ENCODE peak calls at places on chromosomes 11 and 22, in four cellular contexts. F is cardiac muscle cell, O is right atrium auricular region, Z is esophagus squamous epithelium. L is an unnamed sample.

GRCh38 chr11:86184728-86185127 is 59.8 kb upstream of the EED start:
- DNase-seq in Z (no peak), O (no peak), F (no peak), L (no peak)

GRCh38 chr11:26286472-26287066 is 45.4 kb upstream of the ANO3 start:
- DNase-seq in F (peak; percentile 53), O (no peak), Z (no peak), L (peak; percentile 67)

GRCh38 chr22:30892286-30892685 is 76.3 kb downstream of the MORC2 start:
- DNase-seq in F (no peak), O (no peak), Z (no peak), L (no peak)

GRCh38 chr11:82796970-82797594 is 63.4 kb upstream of the FAM181B start:
- DNase-seq in F (no peak), Z (no peak), O (no peak), L (no peak)

GRCh38 chr22:22123960-22124278 is 120.7 kb upstream of the VPREB1 start:
- DNase-seq in F (no peak), O (no peak), Z (no peak), L (no peak)

GRCh38 chr11:95086116-95086515 is 3.5 kb upstream of the ENDOD1 start:
- DNase-seq in Z (no peak), F (no peak), O (no peak), L (no peak)

GRCh38 chr11:69637956-69638871 is 2.7 kb upstream of the CCND1 start:
- DNase-seq in Z (no peak), O (no peak), F (peak; percentile 73), L (peak; percentile 98)

GRCh38 chr11:30585892-30586250 is 282 bp downstream of the MPPED2 start:
- DNase-seq in Z (no peak), O (no peak), F (peak; percentile 9), L (peak; percentile 57)

GRCh38 chr11:3920148-3920852 is 64.8 kb downstream of the STIM1 start:
- DNase-seq in O (peak; percentile 75), F (peak; percentile 82), Z (no peak), L (no peak)

GRCh38 chr11:94513091-94513490 is 830 bp downstream of the C11orf97 start:
- DNase-seq in Z (no peak), O (no peak), F (no peak), L (no peak)

GRCh38 chr11:46346886-46347636 is at the start of gene DGKZ:
- DNase-seq in F (peak; percentile 88), O (peak; percentile 82), Z (no peak), L (peak; percentile 80)
- H3K4me1 ChIP-seq in F (peaks cover 30% of the 10 kb centered on the region), O (peaks cover 85% of the 10 kb centered on the region), Z (peaks cover 86% of the 10 kb centered on the region), L (peaks cover 78% of the 10 kb centered on the region)

DNA sequence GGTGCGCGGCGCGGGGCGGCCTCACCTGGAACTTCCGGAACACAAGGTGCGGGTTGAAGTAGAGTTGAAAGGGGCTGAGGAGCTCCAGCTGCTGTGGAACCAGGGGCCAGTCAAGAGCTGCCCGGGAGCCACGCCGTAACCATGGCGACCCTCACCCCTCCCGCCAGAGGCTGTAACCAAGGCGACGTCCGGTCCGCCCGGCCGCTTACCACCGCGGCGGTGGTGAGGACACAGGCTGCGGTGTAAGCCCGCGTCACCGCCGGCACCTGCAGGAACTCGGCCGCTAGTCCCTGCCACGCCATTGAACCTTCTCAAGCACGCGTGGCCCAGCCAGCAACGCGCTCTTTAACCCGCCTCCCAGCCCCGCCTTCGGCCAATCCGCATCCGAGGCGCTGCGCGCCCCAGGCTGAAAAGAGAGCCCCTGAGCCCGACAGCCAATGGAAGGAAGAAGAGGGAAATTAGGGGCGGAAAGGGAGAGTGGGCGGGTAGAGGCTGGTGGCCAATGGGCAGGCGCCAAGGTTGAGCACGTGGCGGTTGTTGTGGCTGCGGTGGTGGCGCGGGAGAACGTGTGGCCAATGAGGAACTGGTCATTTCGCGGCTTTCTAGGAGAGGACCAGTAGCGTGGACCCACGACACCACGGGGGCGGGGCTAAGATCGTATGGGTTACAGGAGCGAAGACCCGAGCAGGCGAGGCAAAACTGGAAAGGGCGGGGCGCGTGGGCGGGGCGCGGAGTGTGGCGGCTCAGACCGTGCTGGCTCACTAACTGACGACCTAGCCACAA is at the start of gene DERL3:
- DNase-seq in F (peak; percentile 99), O (peak; percentile 98), Z (peak; percentile 97), L (peak; percentile 100)
- H3K4me1 ChIP-seq in F (peaks cover 44% of the 10 kb centered on the region), O (peaks cover 54% of the 10 kb centered on the region), Z (peaks cover 40% of the 10 kb centered on the region), L (peaks cover 16% of the 10 kb centered on the region)

GRCh38 chr22:29797351-29797750 is 30.2 kb downstream of the UQCR10 start:
- DNase-seq in Z (no peak), F (no peak), O (no peak), L (no peak)
- H3K4me1 ChIP-seq in Z (peaks cover 51% of the 10 kb centered on the region), F (peaks cover 11% of the 10 kb centered on the region), O (peaks cover 50% of the 10 kb centered on the region), L (no peaks in the 10 kb centered on the region)

GRCh38 chr11:75893202-75893601 is 78.2 kb downstream of the UVRAG start:
- DNase-seq in F (no peak), O (no peak), Z (no peak), L (no peak)
- H3K4me1 ChIP-seq in F (peaks cover 6% of the 10 kb centered on the region), O (no peaks in the 10 kb centered on the region), Z (no peaks in the 10 kb centered on the region), L (no peaks in the 10 kb centered on the region)

GRCh38 chr22:37996079-37996478 is 11.7 kb upstream of the SOX10 start:
- DNase-seq in O (no peak), Z (no peak), F (no peak), L (no peak)
- H3K4me1 ChIP-seq in O (peaks cover 11% of the 10 kb centered on the region), Z (peaks cover 54% of the 10 kb centered on the region), F (peaks cover 14% of the 10 kb centered on the region), L (no peaks in the 10 kb centered on the region)